ENCODE peak calls at places on chromosomes 13 and 19, in nine cellular contexts. W is astrocyte of the cerebellum, K is heart right ventricle, M is colonic mucosa, E is AG10803, Y is lower leg skin, Z is trophoblast cell, G is right atrium auricular region, H is thoracic aorta. J is an unnamed sample.

GRCh38 chr13:44174769-44175425 is 198.7 kb upstream of the SERP2 start:
- DNase-seq in W (no peak), K (no peak), M (no peak), E (peak; percentile 66), Y (no peak), Z (peak; percentile 70), G (no peak), H (no peak), J (peak; percentile 78)

GRCh38 chr13:70950664-70951063 is 842.4 kb upstream of the KLHL1 start:
- DNase-seq in W (no peak), K (no peak), M (no peak), E (no peak), Y (no peak), Z (no peak), G (no peak), H (no peak), J (no peak)

GRCh38 chr13:76944457-76944856 is 3.9 kb upstream of the ACOD1 start:
- DNase-seq in W (no peak), K (no peak), M (no peak), E (peak; percentile 58), Y (no peak), Z (peak; percentile 33), G (no peak), H (no peak), J (peak; percentile 74)

GRCh38 chr13:57632276-57633140 is 964 bp downstream of the PCDH17 start:
- DNase-seq in W (no peak), K (peak; percentile 7), M (no peak), E (no peak), Y (no peak), Z (no peak), G (no peak), H (no peak), J (peak; percentile 12)

GRCh38 chr19:48569814-48570213 is 17.8 kb downstream of the SULT2B1 start:
- DNase-seq in W (peak; percentile 23), K (no peak), M (no peak), E (peak; percentile 56), Y (no peak), Z (no peak), G (no peak), H (no peak), J (no peak)

GRCh38 chr13:26280295-26280694 is 26.4 kb downstream of the CDK8 start:
- DNase-seq in W (no peak), K (no peak), M (no peak), E (peak; percentile 63), Y (no peak), Z (peak; percentile 66), G (no peak), H (no peak), J (peak; percentile 20)

GRCh38 chr13:103525530-103525929 is 459.3 kb upstream of the SLC10A2 start:
- DNase-seq in W (no peak), K (no peak), M (no peak), E (no peak), Y (no peak), Z (no peak), G (no peak), H (no peak), J (no peak)

GRCh38 chr13:100541882-100542545 is 46.6 kb downstream of the GGACT start:
- DNase-seq in W (no peak), K (no peak), M (peak; percentile 9), E (no peak), Y (no peak), Z (no peak), G (peak; percentile 49), H (no peak), J (no peak)

GRCh38 chr13:91546865-91547264 is 148.4 kb downstream of the GPC5 start:
- DNase-seq in W (no peak), K (no peak), M (no peak), E (no peak), Y (no peak), Z (no peak), G (no peak), H (no peak), J (no peak)

GRCh38 chr13:112821340-112822055 is 131.7 kb downstream of the ATP11A start:
- DNase-seq in W (no peak), K (no peak), M (no peak), E (peak; percentile 64), Y (peak; percentile 65), Z (peak; percentile 28), G (no peak), H (no peak), J (no peak)

GRCh38 chr13:23020246-23020843 is 160.4 kb upstream of the SGCG start:
- DNase-seq in W (peak; percentile 33), K (peak; percentile 24), M (peak; percentile 35), E (peak; percentile 55), Y (no peak), Z (peak; percentile 56), G (peak; percentile 70), H (no peak), J (peak; percentile 72)

GRCh38 chr19:10780368-10780767 is 55.6 kb downstream of the TMED1 start:
- DNase-seq in W (no peak), K (peak; percentile 72), M (no peak), E (peak; percentile 24), Y (no peak), Z (peak; percentile 35), G (peak; percentile 85), H (no peak), J (peak; percentile 95)

GRCh38 chr13:94020833-94021232 is 458.6 kb downstream of the DCT start:
- DNase-seq in W (no peak), K (no peak), M (no peak), E (no peak), Y (no peak), Z (no peak), G (no peak), H (no peak), J (no peak)

GRCh38 chr13:81771948-81772347 is 1431.0 kb upstream of the SPRY2 start:
- DNase-seq in W (no peak), K (no peak), M (no peak), E (no peak), Y (no peak), Z (no peak), G (no peak), H (no peak), J (no peak)

GRCh38 chr13:95233026-95233635 is 68.1 kb downstream of the ABCC4 start:
- DNase-seq in W (no peak), K (no peak), M (no peak), E (peak; percentile 29), Y (no peak), Z (no peak), G (no peak), H (no peak), J (no peak)

GRCh38 chr13:43983373-43983772 is 103.7 kb downstream of the LACC1 start:
- DNase-seq in W (no peak), K (no peak), M (no peak), E (no peak), Y (no peak), Z (no peak), G (no peak), H (no peak), J (no peak)

GRCh38 chr13:44298314-44298713 is 75.3 kb upstream of the SERP2 start:
- DNase-seq in W (no peak), K (no peak), M (no peak), E (peak; percentile 43), Y (no peak), Z (no peak), G (no peak), H (no peak), J (no peak)

GRCh38 chr19:16366433-16367268 is 42.0 kb downstream of the KLF2 start:
- DNase-seq in W (no peak), K (no peak), M (no peak), E (no peak), Y (no peak), Z (peak; percentile 11), G (no peak), H (no peak), J (no peak)

GRCh38 chr19:55855160-55855559 is 18.8 kb downstream of the NLRP4 start:
- DNase-seq in W (no peak), K (no peak), M (no peak), E (no peak), Y (no peak), Z (no peak), G (no peak), H (no peak), J (no peak)

GRCh38 chr19:36331353-36332228 is 47.4 kb downstream of the ZFP14 start:
- DNase-seq in W (peak; percentile 93), K (peak; percentile 93), M (peak; percentile 87), E (peak; percentile 94), Y (peak; percentile 92), Z (peak; percentile 94), G (peak; percentile 88), H (peak; percentile 24), J (peak; percentile 92)

GRCh38 chr19:36330226-36330625 is 48.8 kb downstream of the ZFP14 start:
- DNase-seq in W (no peak), K (no peak), M (no peak), E (no peak), Y (peak; percentile 23), Z (no peak), G (no peak), H (no peak), J (no peak)
- H3K4me3 ChIP-seq in W (no peak overlapping the region), K (no peak overlapping the region), M (no peak overlapping the region), E (no peak overlapping the region), Y (no peak overlapping the region), Z (no peak overlapping the region), G (no peak overlapping the region), H (no peak overlapping the region), J (no peak overlapping the region)

GRCh38 chr19:19384486-19384885 is 21.0 kb upstream of the GATAD2A start:
- DNase-seq in W (no peak), K (no peak), M (no peak), E (no peak), Y (no peak), Z (no peak), G (no peak), H (no peak), J (no peak)
- H3K4me3 ChIP-seq in W (peak overlapping the region; percentile 78), K (peak overlapping the region; percentile 93), M (peak overlapping the region; percentile 64), E (peak overlapping the region; percentile 61), Y (peak overlapping the region; percentile 31), Z (no peak overlapping the region), G (peak overlapping the region; percentile 89), H (peak overlapping the region; percentile 88), J (peak overlapping the region; percentile 54)

GRCh38 chr19:39411832-39412099 is 703 bp upstream of the PLEKHG2 start:
- DNase-seq in W (peak; percentile 85), K (peak; percentile 92), M (peak; percentile 97), E (peak; percentile 91), Y (peak; percentile 98), Z (peak; percentile 94), G (peak; percentile 97), H (peak; percentile 90), J (peak; percentile 95)
- H3K4me3 ChIP-seq in W (peak overlapping the region; percentile 97), K (peak overlapping the region; percentile 73), M (no peak overlapping the region), E (peak overlapping the region; percentile 37), Y (no peak overlapping the region), Z (no peak overlapping the region), G (peak overlapping the region; percentile 86), H (peak overlapping the region; percentile 94), J (peak overlapping the region; percentile 81)

DNA sequence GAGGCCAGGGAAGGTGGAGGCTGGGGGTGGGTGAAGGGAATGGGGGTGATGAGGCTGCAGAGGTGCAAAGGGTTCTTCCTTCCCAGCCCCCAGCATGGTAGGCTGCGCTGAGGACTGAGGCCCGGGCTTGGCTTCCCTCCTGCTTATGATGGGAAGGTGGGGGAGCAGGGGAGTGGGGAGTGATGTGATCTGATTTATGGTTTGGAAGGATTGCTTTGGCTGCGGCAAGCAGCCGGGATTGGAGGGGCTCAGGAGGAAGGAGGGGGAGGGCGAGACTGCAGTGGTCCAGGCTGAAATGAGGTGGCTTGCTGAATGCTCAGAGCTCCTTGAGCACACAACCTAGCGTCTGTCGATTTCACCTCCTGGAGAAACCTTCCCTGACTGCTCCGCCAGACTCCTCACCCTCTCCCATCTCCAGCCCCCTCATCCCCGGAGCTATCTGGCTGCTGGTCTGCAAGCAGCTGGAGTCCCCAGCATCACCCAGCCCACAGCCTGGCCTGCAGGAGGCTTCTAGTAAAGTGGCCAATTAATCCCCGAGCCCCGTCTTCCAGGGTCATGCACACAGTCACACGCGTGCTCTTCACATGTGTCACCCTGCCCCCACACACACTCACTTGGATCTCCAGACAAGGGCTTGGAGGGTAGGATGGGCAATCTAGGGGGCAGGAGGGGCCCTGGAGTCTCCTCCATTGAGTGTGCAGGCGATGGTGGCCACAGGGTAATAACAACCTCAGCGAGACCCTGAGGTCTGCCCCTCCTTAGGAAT is 733 bp upstream of the CLEC11A start:
- DNase-seq in W (no peak), K (no peak), M (no peak), E (peak; percentile 18), Y (no peak), Z (no peak), G (no peak), H (no peak), J (no peak)
- H3K4me3 ChIP-seq in W (no peak overlapping the region), K (peak overlapping the region; percentile 58), M (no peak overlapping the region), E (peak overlapping the region; percentile 77), Y (no peak overlapping the region), Z (no peak overlapping the region), G (peak overlapping the region; percentile 71), H (no peak overlapping the region), J (peak overlapping the region; percentile 55)

J was measured in fibroblast of pulmonary artery.